ENCODE peak calls at places on chromosomes 4 and X, in seven cellular contexts. N is PC-3; B is upper lobe of right lung; E is Karpas-422; O is fibroblast of lung; M is effector memory CD4-positive, alpha-beta T cell; W is hepatocyte. G is an unnamed sample. For H3K4me1, the result is how much of the 10 kb centered on the place peaks cover.

GRCh38 chrX:83419030-83419792 is 88.9 kb upstream of the POU3F4 start:
- DNase-seq in N (peak), B (no peak), E (no peak), O (no peak), M (no peak), W (no peak), G (no peak)

GRCh38 chr4:98706200-98706813 is 47.9 kb upstream of the TSPAN5 start:
- DNase-seq in N (no peak), B (no peak), E (no peak), O (no peak), M (peak), W (no peak), G (no peak)

GRCh38 chr4:105741548-105741947 is 33.0 kb downstream of the GSTCD start:
- DNase-seq in N (no peak), B (no peak), E (no peak), O (peak), M (no peak), W (no peak), G (no peak)

GRCh38 chrX:41108007-41108683 is 22.9 kb downstream of the USP9X start:
- DNase-seq in N (no peak), B (no peak), E (no peak), O (no peak), M (no peak), W (no peak), G (no peak)

GRCh38 chr4:67087897-67088296 is 457.4 kb downstream of the CENPC start:
- DNase-seq in N (peak), B (no peak), E (peak), O (no peak), M (peak), W (peak), G (no peak)

GRCh38 chr4:74523076-74523475 is 78.1 kb downstream of the AREG start:
- DNase-seq in N (no peak), B (no peak), E (no peak), O (no peak), M (no peak), W (no peak), G (no peak)

GRCh38 chrX:104392350-104392749 is 137.6 kb upstream of the ESX1 start:
- DNase-seq in N (no peak), B (no peak), E (no peak), O (no peak), M (no peak), W (no peak), G (no peak)

GRCh38 chr4:130747842-130748241 is 1651.9 kb downstream of the C4orf33 start:
- DNase-seq in N (peak), B (no peak), E (peak), O (peak), M (no peak), W (no peak), G (no peak)

GRCh38 chrX:30831082-30831481 is 58.0 kb downstream of the TAB3 start:
- DNase-seq in N (no peak), B (no peak), E (no peak), O (no peak), M (no peak), W (no peak), G (no peak)

GRCh38 chr4:153002110-153002509 is 66.0 kb downstream of the FHDC1 start:
- DNase-seq in N (no peak), B (no peak), E (no peak), O (no peak), M (no peak), W (no peak), G (no peak)

GRCh38 chr4:125732682-125733081 is 417.9 kb downstream of the FAT4 start:
- DNase-seq in N (no peak), B (no peak), E (no peak), O (no peak), M (no peak), W (no peak), G (no peak)

GRCh38 chrX:153925387-153925738 is 701 bp downstream of the ARHGAP4 start:
- DNase-seq in N (no peak), B (no peak), E (peak), O (no peak), M (no peak), W (no peak), G (no peak)

GRCh38 chrX:55715847-55716246 is 1.7 kb upstream of the RRAGB start:
- DNase-seq in N (no peak), B (no peak), E (peak), O (no peak), M (no peak), W (no peak), G (no peak)

GRCh38 chrX:147602297-147602696 is 309.4 kb upstream of the FMR1 start:
- DNase-seq in N (peak), B (no peak), E (peak), O (no peak), M (no peak), W (peak), G (no peak)

GRCh38 chrX:68868902-68869800 is 40.3 kb downstream of the EFNB1 start:
- DNase-seq in N (no peak), B (no peak), E (no peak), O (no peak), M (no peak), W (peak), G (no peak)

GRCh38 chr4:24704152-24704551 is 91.2 kb upstream of the SOD3 start:
- DNase-seq in N (no peak), B (no peak), E (no peak), O (no peak), M (no peak), W (no peak), G (no peak)

GRCh38 chrX:137550561-137551305 is 15.2 kb upstream of the ZIC3 start:
- DNase-seq in N (no peak), B (no peak), E (no peak), O (no peak), M (no peak), W (no peak), G (no peak)

GRCh38 chr4:1994935-1995334 is 13.8 kb downstream of the NELFA start:
- DNase-seq in N (no peak), B (no peak), E (no peak), O (no peak), M (no peak), W (no peak), G (no peak)

GRCh38 chrX:54076903-54077302 is 32.6 kb upstream of the PHF8 start:
- DNase-seq in N (peak), B (no peak), E (no peak), O (peak), M (no peak), W (no peak), G (no peak)

GRCh38 chrX:9337056-9337455 is 127.8 kb upstream of the TBL1X start:
- DNase-seq in N (no peak), B (no peak), E (no peak), O (peak), M (no peak), W (no peak), G (no peak)

GRCh38 chr4:141575884-141576283 is 60.5 kb upstream of the IL15 start:
- DNase-seq in N (peak), B (no peak), E (no peak), O (peak), M (no peak), W (no peak), G (no peak)

GRCh38 chr4:16289872-16290554 is 63.7 kb upstream of the TAPT1 start:
- DNase-seq in N (peak), B (no peak), E (peak), O (peak), M (no peak), W (peak), G (no peak)

GRCh38 chr4:156606444-156607197 is 365.0 kb downstream of the PDGFC start:
- DNase-seq in N (no peak), B (no peak), E (no peak), O (peak), M (no peak), W (no peak), G (no peak)

GRCh38 chrX:48357681-48358080 is 1.2 kb upstream of the SSX3 start:
- DNase-seq in N (no peak), B (no peak), E (no peak), O (no peak), M (no peak), W (no peak), G (no peak)

GRCh38 chr4:155017426-155017825 is 191.0 kb upstream of the NPY2R start:
- DNase-seq in N (no peak), B (no peak), E (no peak), O (no peak), M (no peak), W (no peak), G (no peak)

GRCh38 chr4:96347582-96347981 is 507.7 kb downstream of the PDHA2 start:
- DNase-seq in N (no peak), B (no peak), E (no peak), O (no peak), M (no peak), W (no peak), G (no peak)

GRCh38 chr4:128635141-128635911 is 174.2 kb upstream of the JADE1 start:
- DNase-seq in N (no peak), B (peak), E (no peak), O (peak), M (no peak), W (peak), G (no peak)

GRCh38 chr4:107755841-107756356 is 35.9 kb upstream of the PAPSS1 start:
- DNase-seq in N (no peak), B (no peak), E (no peak), O (peak), M (no peak), W (no peak), G (no peak)

GRCh38 chr4:169226565-169226964 is 44.2 kb downstream of the SH3RF1 start:
- DNase-seq in N (no peak), B (no peak), E (no peak), O (no peak), M (no peak), W (no peak), G (no peak)

GRCh38 chr4:169228076-169228475 is 42.7 kb downstream of the SH3RF1 start:
- DNase-seq in N (no peak), B (no peak), E (no peak), O (no peak), M (no peak), W (no peak), G (no peak)

GRCh38 chr4:169225812-169226211 is 44.9 kb downstream of the SH3RF1 start:
- DNase-seq in N (peak), B (no peak), E (no peak), O (no peak), M (no peak), W (no peak), G (no peak)

GRCh38 chr4:169231647-169232262 is 39.0 kb downstream of the SH3RF1 start:
- DNase-seq in N (peak), B (no peak), E (no peak), O (no peak), M (no peak), W (no peak), G (no peak)

DNA sequence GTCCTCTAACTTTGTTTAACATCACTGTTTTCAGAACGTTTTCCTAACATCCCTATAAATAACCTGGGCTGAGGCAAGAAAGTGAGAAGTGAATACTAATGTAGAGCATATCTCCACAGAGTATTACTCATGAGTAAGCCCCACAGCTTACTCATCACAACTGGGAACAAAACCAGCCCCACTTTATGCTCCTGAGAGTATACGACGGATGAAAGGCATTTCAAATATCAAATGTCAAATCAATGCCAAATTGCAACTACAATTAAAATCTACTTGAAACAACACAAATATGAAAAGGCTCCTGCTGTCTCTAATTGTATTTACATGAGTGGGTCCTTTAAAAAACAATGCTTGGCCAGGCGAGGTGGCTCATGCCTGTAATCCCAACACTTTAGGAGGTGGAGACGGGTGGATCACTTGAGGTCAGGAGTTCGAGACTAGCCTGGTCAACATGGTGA is 41.2 kb downstream of the SH3RF1 start:
- DNase-seq in N (peak), B (no peak), E (no peak), O (peak), M (no peak), W (peak), G (peak)
- H3K4me1 ChIP-seq in N (half or more), B (under half), E (under half), O (under half), M (under half), W (under half), G (under half)

GRCh38 chr4:40240040-40240653 is 43.3 kb downstream of the RHOH start:
- DNase-seq in N (peak), B (no peak), E (no peak), O (peak), M (no peak), W (no peak), G (no peak)
- H3K4me1 ChIP-seq in N (under half), B (under half), E (under half), O (under half), M (half or more), W (under half), G (under half)

GRCh38 chr4:38926917-38927316 is 59.3 kb downstream of the FAM114A1 start:
- DNase-seq in N (no peak), B (no peak), E (no peak), O (no peak), M (no peak), W (no peak), G (no peak)
- H3K4me1 ChIP-seq in N (under half), B (under half), E (under half), O (under half), M (under half), W (under half), G (under half)

DNA sequence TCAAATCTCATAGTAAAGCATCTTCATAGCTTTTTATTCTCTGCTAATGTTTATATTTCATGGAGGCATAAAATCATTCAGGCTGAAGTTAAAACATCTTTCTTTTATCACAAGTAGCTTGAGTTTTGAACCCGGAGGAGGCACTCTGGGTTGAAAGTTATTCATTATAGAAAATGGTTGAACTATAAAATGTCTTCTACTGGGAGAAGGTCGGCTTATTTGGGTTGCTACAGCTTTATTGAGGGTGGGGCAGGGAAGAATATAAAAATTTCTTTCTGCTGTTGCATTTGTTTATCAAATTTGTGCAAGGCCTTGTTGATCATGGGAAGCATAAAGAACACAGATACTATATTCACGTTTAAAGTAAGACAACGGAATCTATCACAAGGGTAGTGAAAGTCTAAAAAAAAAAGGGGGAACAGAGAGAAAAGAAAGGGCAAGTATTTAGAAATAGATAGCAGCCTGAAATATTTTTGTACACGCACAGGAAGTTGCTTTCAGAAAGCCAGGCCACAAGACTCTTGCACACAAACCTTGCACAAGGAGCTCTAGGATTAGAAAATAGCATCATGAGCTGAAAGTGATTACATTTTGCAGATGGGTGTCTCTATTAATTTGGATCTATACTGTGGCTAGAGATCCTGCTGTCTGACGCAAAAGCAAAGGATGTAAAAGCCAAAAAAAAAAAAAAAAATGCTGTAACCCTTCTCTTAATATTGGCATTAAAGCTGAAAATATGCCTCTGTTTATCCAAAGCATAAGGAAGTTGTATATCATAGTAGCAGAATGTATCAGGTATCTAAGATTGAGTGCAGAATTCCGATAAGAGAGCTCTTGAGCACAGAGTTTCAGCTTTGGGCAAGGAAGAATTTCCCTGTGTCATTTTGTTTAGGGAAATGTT is 37.2 kb upstream of the FAM9C start:
- DNase-seq in N (no peak), B (no peak), E (peak), O (peak), M (no peak), W (no peak), G (no peak)
- H3K4me1 ChIP-seq in N (under half), B (under half), E (under half), O (under half), M (under half), W (under half), G (under half)

DNA sequence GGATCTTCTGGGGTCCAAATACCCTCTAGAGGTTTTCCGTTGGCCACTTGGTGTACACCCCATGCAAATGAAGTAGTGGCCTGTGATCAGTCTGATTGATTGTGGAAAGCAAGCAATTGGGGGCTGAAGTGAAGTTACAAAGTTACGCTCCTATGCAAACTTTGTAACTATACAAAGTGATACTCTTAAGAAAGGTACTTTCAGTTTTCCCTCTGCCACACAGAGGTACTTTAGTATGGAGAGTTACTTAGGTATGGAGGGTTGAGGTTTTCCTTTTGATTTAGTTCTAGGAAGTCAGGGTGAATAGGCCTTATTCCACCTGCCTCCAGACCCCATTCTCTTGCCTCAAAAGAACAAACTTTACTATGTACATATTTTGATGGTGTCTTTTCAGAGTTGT is 28.7 kb downstream of the STAG2 start:
- DNase-seq in N (no peak), B (no peak), E (no peak), O (no peak), M (no peak), W (no peak), G (no peak)
- H3K4me1 ChIP-seq in N (under half), B (under half), E (under half), O (under half), M (under half), W (under half), G (under half)

GRCh38 chr4:185719493-185719843 is 92.5 kb downstream of the SORBS2 start:
- DNase-seq in N (no peak), B (no peak), E (no peak), O (no peak), M (no peak), W (no peak), G (no peak)

GRCh38 chr4:185721190-185721948 is 90.6 kb downstream of the SORBS2 start:
- DNase-seq in N (no peak), B (no peak), E (no peak), O (peak), M (no peak), W (peak), G (no peak)

GRCh38 chr4:185721949-185722316 is 90.1 kb downstream of the SORBS2 start:
- DNase-seq in N (peak), B (no peak), E (no peak), O (peak), M (no peak), W (no peak), G (no peak)

GRCh38 chr4:185726931-185727330 is 85.1 kb downstream of the SORBS2 start:
- DNase-seq in N (no peak), B (no peak), E (no peak), O (peak), M (no peak), W (no peak), G (no peak)

DNA sequence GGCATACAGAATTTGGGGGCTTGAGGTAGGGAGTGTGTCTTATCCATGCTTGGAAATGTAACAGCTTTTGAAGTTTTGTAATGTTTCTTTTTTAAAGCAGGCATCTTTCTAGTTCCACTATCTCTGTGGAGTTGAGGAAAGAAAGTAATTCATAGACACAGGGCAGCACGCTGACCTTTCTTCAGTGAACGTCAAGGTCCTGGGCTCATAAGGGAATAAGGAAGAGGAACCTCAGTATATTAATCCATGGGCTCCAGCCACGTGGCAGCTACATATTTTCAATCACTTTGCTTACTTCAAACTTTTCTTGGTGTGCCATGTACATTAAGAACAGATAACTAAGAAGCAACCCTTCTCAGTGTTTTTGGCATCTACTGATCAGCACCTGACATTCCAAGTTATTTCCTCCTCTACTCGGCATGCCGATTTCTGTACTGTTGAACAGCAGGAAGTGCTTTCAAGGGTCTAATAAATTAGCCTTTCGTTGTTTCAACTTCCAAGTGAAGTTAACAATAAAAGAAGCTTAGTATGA is 88.3 kb downstream of the SORBS2 start:
- DNase-seq in N (no peak), B (no peak), E (no peak), O (no peak), M (no peak), W (no peak), G (no peak)
- H3K4me1 ChIP-seq in N (under half), B (under half), E (under half), O (under half), M (under half), W (under half), G (half or more)

GRCh38 chr4:7048642-7049041 is 5.5 kb downstream of the TADA2B start:
- DNase-seq in N (no peak), B (no peak), E (no peak), O (no peak), M (no peak), W (no peak), G (no peak)
- H3K4me1 ChIP-seq in N (under half), B (under half), E (under half), O (under half), M (under half), W (under half), G (under half)

GRCh38 chr4:176013466-176014247 is 52.0 kb upstream of the WDR17 start:
- DNase-seq in N (no peak), B (no peak), E (no peak), O (no peak), M (no peak), W (no peak), G (no peak)

GRCh38 chr4:176011523-176011922 is 54.1 kb upstream of the WDR17 start:
- DNase-seq in N (no peak), B (no peak), E (no peak), O (no peak), M (no peak), W (no peak), G (no peak)

GRCh38 chr4:176014583-176015108 is 51.0 kb upstream of the WDR17 start:
- DNase-seq in N (no peak), B (no peak), E (no peak), O (no peak), M (no peak), W (no peak), G (no peak)

GRCh38 chr4:176005766-176006165 is 59.9 kb upstream of the WDR17 start:
- DNase-seq in N (no peak), B (no peak), E (no peak), O (no peak), M (no peak), W (no peak), G (no peak)

GRCh38 chr4:176009254-176009653 is 56.4 kb upstream of the WDR17 start:
- DNase-seq in N (no peak), B (no peak), E (no peak), O (no peak), M (no peak), W (no peak), G (no peak)
- H3K4me1 ChIP-seq in N (under half), B (under half), E (under half), O (under half), M (under half), W (under half), G (under half)

GRCh38 chr4:160319221-160319867 is 1216.5 kb downstream of the RAPGEF2 start:
- DNase-seq in N (peak), B (no peak), E (no peak), O (no peak), M (no peak), W (peak), G (no peak)
- H3K4me1 ChIP-seq in N (under half), B (under half), E (under half), O (under half), M (under half), W (under half), G (under half)